ENCODE peak calls at places on chromosomes 12 and 14, in nine cellular contexts. R is brain microvascular endothelial cell; N is HTR-8/SVneo; H is nephron progenitor cell; T is NCI-H2227 treated with DMSO at 0.1 percent for 48 hours; J is Right ventricle myocardium superior; D is NCI-H1417; U is stimulated activated CD8-positive, alpha-beta memory T cell treated with anti-CD3 and anti-CD28 coated beads, Interleukin-15, amount 100 ng/mL, for 48 hours; L is AG09309. O is an unnamed sample.

GRCh38 chr12:80154261-80154660 is 54.9 kb downstream of the OTOGL start:
- DNase-seq in T (no peak), U (no peak), R (no peak), D (no peak), J (no peak), N (no peak), H (no peak), L (no peak), O (no peak)

GRCh38 chr12:51320695-51321320 is 3.2 kb downstream of the BIN2 start:
- DNase-seq in R (no peak), L (peak), J (no peak), H (no peak), T (no peak), D (no peak), N (no peak), U (no peak), O (no peak)

GRCh38 chr12:51721281-51721940 is 127.1 kb downstream of the FIGNL2 start:
- DNase-seq in N (no peak), U (peak), J (peak), R (peak), L (no peak), H (peak), D (no peak), T (peak), O (peak)

GRCh38 chr12:9273276-9273675 is 65.1 kb upstream of the PZP start:
- DNase-seq in J (no peak), L (peak), N (no peak), U (no peak), D (no peak), H (no peak), T (no peak), R (no peak), O (no peak)

GRCh38 chr14:87691482-87691881 is 301.5 kb downstream of the GALC start:
- DNase-seq in N (no peak), U (no peak), H (no peak), R (no peak), D (peak), T (no peak), J (no peak), L (no peak), O (no peak)

GRCh38 chr12:52699373-52699772 is 4.0 kb downstream of the KRT77 start:
- DNase-seq in U (no peak), R (no peak), T (no peak), H (no peak), D (no peak), J (no peak), L (no peak), N (no peak), O (no peak)

GRCh38 chr12:126033746-126034145 is 968.5 kb downstream of the AACS start:
- DNase-seq in H (no peak), J (no peak), T (no peak), L (no peak), U (no peak), D (no peak), R (no peak), N (no peak), O (no peak)

GRCh38 chr12:42135264-42135814 is 9.3 kb downstream of the GXYLT1 start:
- DNase-seq in H (no peak), D (no peak), T (no peak), J (no peak), N (no peak), U (no peak), L (no peak), R (peak), O (no peak)

GRCh38 chr12:123763093-123763492 is 992 bp downstream of the DNAH10 start:
- DNase-seq in J (no peak), N (no peak), R (no peak), L (no peak), H (no peak), D (no peak), U (no peak), T (no peak), O (no peak)

GRCh38 chr14:106848330-106849121 is 1322.1 kb downstream of the TMEM121 start:
- DNase-seq in N (no peak), U (no peak), D (no peak), J (no peak), R (no peak), L (no peak), H (no peak), T (no peak), O (no peak)

GRCh38 chr12:64221656-64222010 is 463 bp downstream of the KICS2 start:
- DNase-seq in N (peak), T (peak), J (peak), U (peak), L (no peak), D (peak), H (peak), R (peak), O (peak)

GRCh38 chr14:102594514-102595175 is 2.2 kb downstream of the RCOR1 start:
- DNase-seq in N (peak), D (peak), J (peak), R (peak), L (no peak), T (peak), U (peak), H (peak), O (peak)

GRCh38 chr12:25784669-25785068 is 173.8 kb upstream of the RASSF8 start:
- DNase-seq in U (no peak), J (no peak), T (no peak), R (no peak), D (no peak), L (no peak), H (no peak), N (no peak), O (no peak)

GRCh38 chr14:65106316-65106715 is 4.0 kb upstream of the MAX start:
- DNase-seq in H (no peak), N (no peak), U (no peak), D (no peak), T (no peak), J (no peak), L (no peak), R (no peak), O (no peak)

GRCh38 chr12:110546339-110546738 is 36.8 kb downstream of the PPTC7 start:
- DNase-seq in H (no peak), D (no peak), N (peak), U (no peak), L (peak), T (no peak), R (peak), J (no peak), O (no peak)

GRCh38 chr12:6824962-6825381 is 3.2 kb upstream of the P3H3 start:
- DNase-seq in L (no peak), J (no peak), H (no peak), N (no peak), D (no peak), T (no peak), R (peak), U (no peak), O (peak)